ENCODE peak calls at places on chromosomes 11 and 22, in eight cellular contexts. A, H, J, Q, B, C, X and L are unnamed samples.

GRCh38 chr11:28903716-28904115 is 795.5 kb downstream of the METTL15 start:
- DNase-seq in A (no peak), H (peak), J (no peak), Q (no peak), B (no peak), C (no peak), X (no peak), L (no peak)

GRCh38 chr11:34633990-34634725 is 13.3 kb downstream of the EHF start:
- DNase-seq in A (no peak), H (peak), J (peak), Q (peak), B (no peak), C (peak), X (no peak), L (peak)

GRCh38 chr11:103907548-103908455 is 128.6 kb upstream of the DDI1 start:
- DNase-seq in A (no peak), H (no peak), J (no peak), Q (peak), B (no peak), C (peak), X (no peak), L (no peak)

GRCh38 chr11:127470485-127470884 is 469.9 kb upstream of the KIRREL3 start:
- DNase-seq in A (no peak), H (peak), J (no peak), Q (no peak), B (no peak), C (peak), X (no peak), L (no peak)

GRCh38 chr11:120985718-120986569 is 38.0 kb upstream of the TBCEL start:
- DNase-seq in A (peak), H (peak), J (peak), Q (peak), B (peak), C (peak), X (peak), L (peak)

GRCh38 chr22:37784829-37785495 is 22.8 kb upstream of the GCAT start:
- DNase-seq in A (no peak), H (peak), J (no peak), Q (peak), B (no peak), C (no peak), X (no peak), L (no peak)

GRCh38 chr22:45805413-45805812 is 133.8 kb downstream of the ATXN10 start:
- DNase-seq in A (no peak), H (no peak), J (no peak), Q (no peak), B (no peak), C (peak), X (no peak), L (no peak)

GRCh38 chr22:38097557-38098409 is 12.7 kb downstream of the BAIAP2L2 start:
- DNase-seq in A (no peak), H (no peak), J (no peak), Q (no peak), B (no peak), C (no peak), X (no peak), L (no peak)

GRCh38 chr11:131864205-131864604 is 493.8 kb downstream of the NTM start:
- DNase-seq in A (no peak), H (peak), J (no peak), Q (no peak), B (no peak), C (no peak), X (no peak), L (no peak)

GRCh38 chr22:48755332-48755949 is 1072.2 kb downstream of the BRD1 start:
- DNase-seq in A (no peak), H (no peak), J (no peak), Q (no peak), B (no peak), C (no peak), X (no peak), L (no peak)

GRCh38 chr11:110463153-110463552 is 33.4 kb downstream of the FDX1 start:
- DNase-seq in A (no peak), H (peak), J (peak), Q (no peak), B (no peak), C (peak), X (peak), L (peak)

GRCh38 chr11:43989162-43989961 is 46.9 kb downstream of the C11orf96 start:
- DNase-seq in A (no peak), H (no peak), J (no peak), Q (no peak), B (no peak), C (no peak), X (no peak), L (no peak)

GRCh38 chr11:77047007-77047927 is 13.1 kb downstream of the B3GNT6 start:
- DNase-seq in A (peak), H (peak), J (peak), Q (peak), B (peak), C (peak), X (peak), L (peak)

GRCh38 chr22:40257979-40258378 is 80.3 kb downstream of the TNRC6B start:
- DNase-seq in A (no peak), H (no peak), J (no peak), Q (no peak), B (no peak), C (no peak), X (no peak), L (no peak)

GRCh38 chr11:25566298-25567200 is 765.4 kb upstream of the ANO3 start:
- DNase-seq in A (no peak), H (no peak), J (no peak), Q (peak), B (no peak), C (no peak), X (no peak), L (no peak)

GRCh38 chr22:35059632-35060031 is 6.3 kb upstream of the ISX start:
- DNase-seq in A (no peak), H (no peak), J (no peak), Q (no peak), B (no peak), C (no peak), X (no peak), L (no peak)

GRCh38 chr11:4025248-4025956 is 69.2 kb upstream of the RRM1 start:
- DNase-seq in A (no peak), H (peak), J (no peak), Q (peak), B (no peak), C (no peak), X (no peak), L (no peak)

GRCh38 chr11:13784848-13785247 is 116.4 kb downstream of the FAR1 start:
- DNase-seq in A (no peak), H (no peak), J (no peak), Q (no peak), B (no peak), C (no peak), X (no peak), L (no peak)

GRCh38 chr22:17233348-17234043 is 14.3 kb upstream of the ADA2 start:
- DNase-seq in A (no peak), H (no peak), J (no peak), Q (no peak), B (no peak), C (no peak), X (no peak), L (peak)

GRCh38 chr22:20979940-20980453 is 2.1 kb upstream of the LZTR1 start:
- DNase-seq in A (no peak), H (no peak), J (no peak), Q (no peak), B (no peak), C (no peak), X (no peak), L (no peak)

GRCh38 chr11:8207080-8208000 is 38.5 kb upstream of the RIC3 start:
- DNase-seq in A (no peak), H (no peak), J (no peak), Q (no peak), B (no peak), C (peak), X (no peak), L (no peak)

GRCh38 chr11:64713031-64713780 is 9.8 kb downstream of the NRXN2 start:
- DNase-seq in A (no peak), H (peak), J (no peak), Q (peak), B (peak), C (no peak), X (no peak), L (no peak)

GRCh38 chr22:47124946-47125345 is 362.5 kb downstream of the TBC1D22A start:
- DNase-seq in A (no peak), H (no peak), J (no peak), Q (no peak), B (no peak), C (no peak), X (no peak), L (no peak)

GRCh38 chr11:34855021-34855753 is 61.0 kb downstream of the APIP start:
- DNase-seq in A (no peak), H (no peak), J (no peak), Q (peak), B (no peak), C (no peak), X (no peak), L (no peak)

GRCh38 chr11:64718084-64718779 is 4.8 kb downstream of the NRXN2 start:
- DNase-seq in A (no peak), H (no peak), J (no peak), Q (no peak), B (no peak), C (no peak), X (no peak), L (no peak)

GRCh38 chr22:19890502-19891349 is 36.1 kb upstream of the GNB1L start:
- DNase-seq in A (no peak), H (no peak), J (no peak), Q (no peak), B (no peak), C (no peak), X (no peak), L (no peak)

GRCh38 chr22:24553597-24554315 is 1.2 kb downstream of the GUCD1 start:
- DNase-seq in A (no peak), H (no peak), J (no peak), Q (peak), B (no peak), C (no peak), X (no peak), L (no peak)

GRCh38 chr11:115264278-115264677 is 239.9 kb downstream of the CADM1 start:
- DNase-seq in A (no peak), H (peak), J (no peak), Q (no peak), B (no peak), C (no peak), X (peak), L (no peak)

GRCh38 chr11:69939551-69940245 is 120.5 kb upstream of the FGF3 start:
- DNase-seq in A (no peak), H (no peak), J (no peak), Q (no peak), B (no peak), C (no peak), X (no peak), L (no peak)

GRCh38 chr11:62081378-62082291 is 42.2 kb upstream of the INCENP start:
- DNase-seq in A (peak), H (peak), J (peak), Q (peak), B (peak), C (peak), X (peak), L (peak)

GRCh38 chr11:32333335-32333991 is 101.9 kb downstream of the WT1 start:
- DNase-seq in A (no peak), H (no peak), J (peak), Q (peak), B (peak), C (no peak), X (no peak), L (no peak)

GRCh38 chr22:44449683-44450425 is 48.2 kb downstream of the RTL6 start:
- DNase-seq in A (no peak), H (no peak), J (peak), Q (no peak), B (no peak), C (no peak), X (no peak), L (no peak)

GRCh38 chr11:115623021-115623451 is 118.8 kb upstream of the CADM1 start:
- DNase-seq in A (no peak), H (no peak), J (no peak), Q (peak), B (no peak), C (peak), X (no peak), L (no peak)